ENCODE peak calls at places on chromosome 1, in five cellular contexts. One of them, this sample, is unnamed. For H3K36me3, the result is how much of the 10 kb centered on the place peaks cover.

GRCh38 chr1:6956488-6957159 is 171.4 kb downstream of the CAMTA1 start:
- ATAC-seq in upper lobe of left lung: no peak
- ATAC-seq in GM12878: no peak
- ATAC-seq in K562: no peak
- ATAC-seq in HepG2: no peak
- ATAC-seq in this sample: no peak

GRCh38 chr1:43789604-43790288 is 82.4 kb downstream of the ST3GAL3 start:
- ATAC-seq in HepG2: no peak
- ATAC-seq in GM12878: no peak
- ATAC-seq in K562: no peak
- ATAC-seq in upper lobe of left lung: no peak
- ATAC-seq in this sample: no peak

GRCh38 chr1:90135306-90135705 is 140.4 kb downstream of the ZNF326 start:
- ATAC-seq in K562: no peak
- ATAC-seq in upper lobe of left lung: no peak
- ATAC-seq in GM12878: no peak
- ATAC-seq in HepG2: no peak
- ATAC-seq in this sample: no peak

GRCh38 chr1:170377440-170377839 is 154.5 kb upstream of the GORAB start:
- ATAC-seq in upper lobe of left lung: no peak
- ATAC-seq in GM12878: peak
- ATAC-seq in HepG2: no peak
- ATAC-seq in K562: no peak
- ATAC-seq in this sample: no peak

GRCh38 chr1:205293350-205294074 is 28.0 kb downstream of the NUAK2 start:
- ATAC-seq in upper lobe of left lung: no peak
- ATAC-seq in HepG2: no peak
- ATAC-seq in GM12878: peak
- ATAC-seq in K562: no peak
- ATAC-seq in this sample: no peak

GRCh38 chr1:197905699-197906351 is 3.4 kb downstream of the C1orf53 start:
- ATAC-seq in HepG2: no peak
- ATAC-seq in K562: no peak
- ATAC-seq in GM12878: no peak
- ATAC-seq in upper lobe of left lung: no peak
- ATAC-seq in this sample: no peak

GRCh38 chr1:113818585-113818984 is 6.3 kb upstream of the RSBN1 start:
- ATAC-seq in HepG2: no peak
- ATAC-seq in upper lobe of left lung: no peak
- ATAC-seq in K562: peak
- ATAC-seq in GM12878: no peak
- ATAC-seq in this sample: no peak

GRCh38 chr1:112882271-112882744 is 73.7 kb downstream of the SLC16A1 start:
- ATAC-seq in upper lobe of left lung: peak
- ATAC-seq in GM12878: no peak
- ATAC-seq in K562: peak
- ATAC-seq in HepG2: peak
- ATAC-seq in this sample: no peak

GRCh38 chr1:220770245-220770913 is 16.3 kb upstream of the MTARC1 start:
- ATAC-seq in upper lobe of left lung: no peak
- ATAC-seq in HepG2: no peak
- ATAC-seq in K562: peak
- ATAC-seq in GM12878: peak
- ATAC-seq in this sample: no peak

GRCh38 chr1:172286629-172287076 is 133.8 kb upstream of the C1orf105 start:
- ATAC-seq in HepG2: no peak
- ATAC-seq in K562: no peak
- ATAC-seq in upper lobe of left lung: peak
- ATAC-seq in GM12878: no peak
- ATAC-seq in this sample: peak

GRCh38 chr1:41418868-41419583 is 57.8 kb downstream of the FOXO6 start:
- ATAC-seq in K562: no peak
- ATAC-seq in GM12878: no peak
- ATAC-seq in HepG2: peak
- ATAC-seq in upper lobe of left lung: peak
- ATAC-seq in this sample: peak

GRCh38 chr1:107941123-107941522 is 23.9 kb downstream of the VAV3 start:
- ATAC-seq in K562: no peak
- ATAC-seq in upper lobe of left lung: no peak
- ATAC-seq in GM12878: no peak
- ATAC-seq in HepG2: no peak
- ATAC-seq in this sample: peak

GRCh38 chr1:204760350-204761134 is 75.0 kb upstream of the LRRN2 start:
- ATAC-seq in K562: no peak
- ATAC-seq in GM12878: no peak
- ATAC-seq in HepG2: no peak
- ATAC-seq in upper lobe of left lung: no peak
- ATAC-seq in this sample: no peak

GRCh38 chr1:24283326-24284155 is 35.6 kb upstream of the GRHL3 start:
- ATAC-seq in K562: no peak
- ATAC-seq in HepG2: no peak
- ATAC-seq in upper lobe of left lung: no peak
- ATAC-seq in GM12878: no peak
- ATAC-seq in this sample: peak

GRCh38 chr1:223682502-223682901 is 17.0 kb upstream of the CAPN8 start:
- ATAC-seq in GM12878: peak
- ATAC-seq in K562: no peak
- ATAC-seq in HepG2: no peak
- ATAC-seq in upper lobe of left lung: no peak
- ATAC-seq in this sample: no peak

GRCh38 chr1:95080446-95080845 is 7.7 kb upstream of the ALG14 start:
- ATAC-seq in K562: no peak
- ATAC-seq in upper lobe of left lung: no peak
- ATAC-seq in GM12878: no peak
- ATAC-seq in HepG2: no peak
- ATAC-seq in this sample: no peak

GRCh38 chr1:32138965-32139364 is 31.1 kb downstream of the KPNA6 start:
- ATAC-seq in upper lobe of left lung: no peak
- ATAC-seq in K562: no peak
- ATAC-seq in HepG2: peak
- ATAC-seq in GM12878: no peak
- ATAC-seq in this sample: no peak

GRCh38 chr1:172894345-172895049 is 156.2 kb downstream of the TNFSF18 start:
- ATAC-seq in K562: no peak
- ATAC-seq in HepG2: no peak
- ATAC-seq in GM12878: peak
- ATAC-seq in upper lobe of left lung: no peak
- ATAC-seq in this sample: no peak

GRCh38 chr1:231177971-231178370 is 16.1 kb downstream of the TRIM67 start:
- ATAC-seq in GM12878: no peak
- ATAC-seq in upper lobe of left lung: no peak
- ATAC-seq in HepG2: no peak
- ATAC-seq in K562: no peak
- ATAC-seq in this sample: no peak

GRCh38 chr1:231315887-231316286 is 21.8 kb downstream of the EXOC8 start:
- ATAC-seq in GM12878: peak
- ATAC-seq in HepG2: peak
- ATAC-seq in upper lobe of left lung: no peak
- ATAC-seq in K562: peak
- ATAC-seq in this sample: no peak

GRCh38 chr1:218171302-218171893 is 113.7 kb upstream of the RRP15 start:
- ATAC-seq in HepG2: no peak
- ATAC-seq in GM12878: peak
- ATAC-seq in K562: no peak
- ATAC-seq in upper lobe of left lung: no peak
- ATAC-seq in this sample: no peak

GRCh38 chr1:172630060-172630818 is 28.7 kb upstream of the FASLG start:
- ATAC-seq in K562: no peak
- ATAC-seq in GM12878: no peak
- ATAC-seq in HepG2: no peak
- ATAC-seq in upper lobe of left lung: no peak
- ATAC-seq in this sample: no peak

GRCh38 chr1:107943694-107944093 is 21.3 kb downstream of the VAV3 start:
- ATAC-seq in upper lobe of left lung: no peak
- ATAC-seq in K562: no peak
- ATAC-seq in HepG2: no peak
- ATAC-seq in GM12878: no peak
- ATAC-seq in this sample: no peak

GRCh38 chr1:183283286-183283685 is 97.2 kb downstream of the LAMC2 start:
- ATAC-seq in upper lobe of left lung: no peak
- ATAC-seq in GM12878: peak
- ATAC-seq in HepG2: no peak
- ATAC-seq in K562: no peak
- ATAC-seq in this sample: no peak

GRCh38 chr1:183279835-183280234 is 93.8 kb downstream of the LAMC2 start:
- ATAC-seq in upper lobe of left lung: no peak
- ATAC-seq in HepG2: peak
- ATAC-seq in K562: no peak
- ATAC-seq in GM12878: no peak
- ATAC-seq in this sample: no peak

GRCh38 chr1:183281039-183281438 is 95.0 kb downstream of the LAMC2 start:
- ATAC-seq in K562: no peak
- ATAC-seq in upper lobe of left lung: no peak
- ATAC-seq in GM12878: peak
- ATAC-seq in HepG2: no peak
- ATAC-seq in this sample: peak

GRCh38 chr1:183282101-183282855 is 96.2 kb downstream of the LAMC2 start:
- ATAC-seq in GM12878: no peak
- ATAC-seq in HepG2: peak
- ATAC-seq in K562: no peak
- ATAC-seq in upper lobe of left lung: peak
- ATAC-seq in this sample: peak

DNA sequence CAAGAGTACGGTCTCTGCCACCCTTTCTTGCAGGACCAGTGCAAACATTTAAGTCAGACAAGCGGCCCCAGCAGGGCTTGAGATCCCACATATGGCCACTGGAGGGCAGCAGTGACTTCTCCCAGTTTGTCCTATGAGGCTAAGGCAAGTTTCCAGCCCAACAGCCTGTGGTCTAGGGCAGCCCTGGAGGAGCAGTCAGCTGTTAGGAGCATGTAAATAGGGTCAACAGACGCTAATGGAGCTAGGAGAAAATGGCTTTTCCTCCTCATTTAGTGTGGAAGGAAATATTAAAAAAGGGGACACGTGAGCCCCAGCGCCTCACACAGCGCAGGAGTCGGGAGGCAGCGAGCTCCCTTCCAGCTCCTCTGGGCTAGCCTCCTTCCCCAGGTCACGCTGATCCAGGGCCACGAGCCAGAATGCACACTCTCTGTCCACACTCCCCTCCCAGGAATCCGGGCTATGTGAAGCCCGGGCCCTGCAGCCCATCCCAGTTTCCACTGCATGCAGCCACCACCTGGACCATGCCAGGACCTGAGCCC is 95.6 kb downstream of the LAMC2 start:
- ATAC-seq in HepG2: peak
- ATAC-seq in GM12878: peak
- ATAC-seq in upper lobe of left lung: peak
- ATAC-seq in K562: peak
- ATAC-seq in this sample: peak
- TF ChIP-seq EP300 in HepG2: no peak
- TF ChIP-seq EP300 in GM12878: no peak
- TF ChIP-seq EP300 in upper lobe of left lung: no peak
- TF ChIP-seq EP300 in K562: no peak
- TF ChIP-seq EP300 in this sample: no peak

DNA sequence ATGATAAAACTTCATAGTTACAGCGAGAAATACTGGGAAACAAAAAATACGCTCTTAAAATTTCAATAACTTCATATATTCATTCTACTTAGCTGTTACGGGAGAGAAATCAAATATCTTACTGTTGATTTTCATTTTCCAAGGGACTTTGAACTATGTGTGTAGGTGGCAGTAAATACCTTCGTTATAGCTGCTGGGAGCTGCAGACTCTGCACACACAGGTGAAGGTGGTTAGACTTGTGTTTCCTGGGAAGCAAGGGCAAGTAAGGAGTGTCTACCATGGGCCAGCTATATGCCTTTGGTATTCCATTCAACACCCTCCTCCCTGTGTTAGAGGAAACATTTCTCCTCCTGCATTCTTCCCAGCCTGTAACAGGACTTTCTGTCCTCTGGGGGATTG is 51.4 kb upstream of the DIRAS3 start:
- ATAC-seq in GM12878: no peak
- ATAC-seq in K562: no peak
- ATAC-seq in HepG2: no peak
- ATAC-seq in upper lobe of left lung: no peak
- ATAC-seq in this sample: no peak
- H3K36me3 ChIP-seq in GM12878: under half
- H3K36me3 ChIP-seq in K562: under half
- H3K36me3 ChIP-seq in HepG2: under half
- H3K36me3 ChIP-seq in upper lobe of left lung: under half
- H3K36me3 ChIP-seq in this sample: under half

GRCh38 chr1:156740307-156740678 is 595 bp downstream of the MRPL24 start:
- ATAC-seq in HepG2: peak
- ATAC-seq in upper lobe of left lung: no peak
- ATAC-seq in K562: no peak
- ATAC-seq in GM12878: peak
- ATAC-seq in this sample: peak

GRCh38 chr1:156742801-156743200 is 1.9 kb upstream of the MRPL24 start:
- ATAC-seq in upper lobe of left lung: no peak
- ATAC-seq in HepG2: no peak
- ATAC-seq in GM12878: no peak
- ATAC-seq in K562: no peak
- ATAC-seq in this sample: no peak

GRCh38 chr1:156742017-156742416 is 1.1 kb upstream of the MRPL24 start:
- ATAC-seq in GM12878: no peak
- ATAC-seq in upper lobe of left lung: no peak
- ATAC-seq in K562: no peak
- ATAC-seq in HepG2: no peak
- ATAC-seq in this sample: no peak

GRCh38 chr1:156740679-156741612 is at the start of gene MRPL24:
- ATAC-seq in K562: peak
- ATAC-seq in GM12878: peak
- ATAC-seq in HepG2: peak
- ATAC-seq in upper lobe of left lung: peak
- ATAC-seq in this sample: peak

GRCh38 chr1:156741613-156741983 is 710 bp upstream of the MRPL24 start:
- ATAC-seq in HepG2: no peak
- ATAC-seq in upper lobe of left lung: no peak
- ATAC-seq in K562: no peak
- ATAC-seq in GM12878: no peak
- ATAC-seq in this sample: no peak
- TF ChIP-seq POLR2A in HepG2: no peak
- TF ChIP-seq POLR2A in upper lobe of left lung: no peak
- TF ChIP-seq POLR2A in K562: no peak
- TF ChIP-seq POLR2A in GM12878: no peak
- TF ChIP-seq POLR2A in this sample: no peak

DNA sequence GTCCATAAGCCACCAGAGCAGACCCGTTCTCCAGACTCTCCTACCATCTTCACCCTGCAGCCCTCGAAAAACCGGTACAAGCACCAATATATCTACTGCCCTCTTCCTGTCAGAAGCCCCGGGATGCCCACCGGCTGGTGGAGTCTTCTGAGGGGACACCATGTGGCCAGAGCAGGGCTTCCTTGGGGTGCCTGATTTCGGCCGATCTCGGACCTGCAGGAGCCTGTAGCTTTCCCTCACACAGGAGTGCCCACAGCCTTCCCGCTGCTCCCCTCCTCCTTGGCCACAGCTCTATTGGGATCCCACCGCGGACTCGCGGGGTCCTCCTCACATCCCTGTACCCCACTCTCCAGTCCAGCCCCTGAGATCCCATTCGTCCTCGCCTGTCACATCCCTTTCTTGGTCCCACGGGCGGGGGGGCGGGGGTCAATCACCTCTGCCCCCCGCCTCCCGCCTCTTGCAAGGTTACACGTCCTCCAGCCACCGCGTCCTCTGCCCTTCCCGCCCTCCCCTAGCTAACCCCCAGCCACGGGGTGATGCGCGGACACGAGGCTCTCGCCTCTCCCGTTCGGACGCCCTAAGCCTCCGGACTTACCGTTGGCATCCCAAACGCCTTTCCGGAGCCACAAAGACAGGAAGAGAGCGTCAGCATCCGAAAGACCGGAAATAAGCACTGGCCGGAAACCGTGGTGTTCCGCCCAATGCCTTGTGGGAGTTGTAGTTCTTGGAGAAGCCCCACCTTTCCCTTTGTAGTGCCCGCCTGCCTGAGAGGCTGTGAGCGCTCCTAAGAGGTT is at the start of gene SSR2:
- ATAC-seq in K562: peak
- ATAC-seq in HepG2: peak
- ATAC-seq in upper lobe of left lung: peak
- ATAC-seq in GM12878: peak
- ATAC-seq in this sample: peak
- TF ChIP-seq EP300 in K562: no peak
- TF ChIP-seq EP300 in HepG2: peak
- TF ChIP-seq EP300 in upper lobe of left lung: no peak
- TF ChIP-seq EP300 in GM12878: no peak
- TF ChIP-seq EP300 in this sample: no peak